ENCODE peak calls at places on chromosome 1, in nine cellular contexts. U is NCI-H774, X is lower leg skin, K is RPMI7951, Y is testis, H is RWPE1, G is hepatic stellate cell, J is H9, P is T-helper 1 cell. L is an unnamed sample.

GRCh38 chr1:209601809-209602657 is 18.5 kb downstream of the CAMK1G start:
- DNase-seq in U (no peak), X (no peak), K (peak), Y (peak), H (peak), G (peak), J (no peak), P (peak), L (peak)

GRCh38 chr1:200180821-200181220 is 153.3 kb downstream of the NR5A2 start:
- DNase-seq in U (no peak), X (no peak), K (peak), Y (no peak), H (peak), G (no peak), J (no peak), P (no peak), L (no peak)

GRCh38 chr1:205075642-205076155 is 8.6 kb downstream of the TMEM81 start:
- DNase-seq in U (no peak), X (peak), K (no peak), Y (no peak), H (no peak), G (no peak), J (no peak), P (no peak), L (peak)

GRCh38 chr1:208209286-208209685 is 34.9 kb downstream of the PLXNA2 start:
- DNase-seq in U (no peak), X (no peak), K (no peak), Y (no peak), H (no peak), G (no peak), J (no peak), P (no peak), L (no peak)

GRCh38 chr1:19064906-19065450 is 108.5 kb upstream of the IFFO2 start:
- DNase-seq in U (no peak), X (no peak), K (no peak), Y (no peak), H (no peak), G (no peak), J (no peak), P (no peak), L (no peak)

GRCh38 chr1:57845041-57845440 is 421.2 kb upstream of the DAB1 start:
- DNase-seq in U (no peak), X (no peak), K (no peak), Y (no peak), H (peak), G (no peak), J (no peak), P (no peak), L (no peak)

GRCh38 chr1:109466440-109467300 is at the start of gene SYPL2:
- DNase-seq in U (no peak), X (no peak), K (peak), Y (peak), H (no peak), G (peak), J (peak), P (no peak), L (no peak)

GRCh38 chr1:2472109-2472508 is 4.0 kb upstream of the PLCH2 start:
- DNase-seq in U (no peak), X (no peak), K (no peak), Y (no peak), H (no peak), G (no peak), J (no peak), P (no peak), L (no peak)

GRCh38 chr1:54334996-54335395 is 71.2 kb downstream of the SSBP3 start:
- DNase-seq in U (no peak), X (no peak), K (peak), Y (no peak), H (no peak), G (peak), J (no peak), P (no peak), L (no peak)

GRCh38 chr1:207049974-207050391 is 1.0 kb downstream of the YOD1 start:
- DNase-seq in U (no peak), X (no peak), K (peak), Y (peak), H (no peak), G (peak), J (no peak), P (peak), L (peak)

GRCh38 chr1:206921772-206922265 is at the start of gene FCMR:
- DNase-seq in U (no peak), X (no peak), K (no peak), Y (peak), H (no peak), G (no peak), J (no peak), P (peak), L (peak)

GRCh38 chr1:37764888-37765441 is at the start of gene EPHA10:
- DNase-seq in U (peak), X (peak), K (no peak), Y (peak), H (no peak), G (no peak), J (peak), P (no peak), L (no peak)

GRCh38 chr1:64328195-64328594 is 124.8 kb downstream of the UBE2U start:
- DNase-seq in U (no peak), X (no peak), K (no peak), Y (no peak), H (no peak), G (no peak), J (no peak), P (no peak), L (no peak)

GRCh38 chr1:98046031-98046641 is 125.3 kb upstream of the DPYD start:
- DNase-seq in U (no peak), X (no peak), K (peak), Y (peak), H (peak), G (no peak), J (peak), P (peak), L (peak)

GRCh38 chr1:48917901-48918603 is 141.4 kb upstream of the BEND5 start:
- DNase-seq in U (peak), X (no peak), K (no peak), Y (no peak), H (no peak), G (no peak), J (no peak), P (no peak), L (no peak)

GRCh38 chr1:115545791-115546733 is 95.7 kb upstream of the VANGL1 start:
- DNase-seq in U (no peak), X (no peak), K (peak), Y (peak), H (peak), G (peak), J (peak), P (no peak), L (no peak)

GRCh38 chr1:200374569-200375312 is 35.1 kb downstream of the ZNF281 start:
- DNase-seq in U (no peak), X (no peak), K (peak), Y (no peak), H (no peak), G (peak), J (no peak), P (no peak), L (no peak)